ENCODE peak calls at places on chromosomes 6 and 20, in seven cellular contexts. H is transverse colon, Z is breast epithelium, R is uterus, L is A549, B is ovary, M is IMR-90. E is an unnamed sample.

GRCh38 chr6:142485256-142485655 is 183.4 kb downstream of the ADGRG6 start:
- DNase-seq in H (no peak), Z (no peak), R (no peak), L (no peak), B (no peak), M (peak; percentile 76), E (no peak)

GRCh38 chr6:1917628-1918371 is 308.1 kb downstream of the FOXC1 start:
- DNase-seq in H (no peak), Z (peak; percentile 57), R (no peak), L (peak; percentile 38), B (no peak), M (peak; percentile 91), E (no peak)

GRCh38 chr20:5974531-5974930 is 24.1 kb downstream of the MCM8 start:
- DNase-seq in H (no peak), Z (no peak), R (no peak), L (no peak), B (no peak), M (no peak), E (no peak)

GRCh38 chr20:23161244-23161875 is 75.2 kb upstream of the CD93 start:
- DNase-seq in H (no peak), Z (no peak), R (no peak), L (no peak), B (no peak), M (peak; percentile 52), E (no peak)

GRCh38 chr6:158758464-158758863 is 60.7 kb downstream of the EZR start:
- DNase-seq in H (no peak), Z (no peak), R (no peak), L (no peak), B (no peak), M (peak; percentile 45), E (no peak)

GRCh38 chr6:112153926-112154621 is 66.7 kb downstream of the FAM229B start:
- DNase-seq in H (no peak), Z (no peak), R (no peak), L (peak; percentile 18), B (no peak), M (peak; percentile 85), E (no peak)

GRCh38 chr6:133610271-133610840 is 278.6 kb upstream of the TCF21 start:
- DNase-seq in H (no peak), Z (no peak), R (no peak), L (peak; percentile 76), B (no peak), M (peak; percentile 75), E (no peak)

GRCh38 chr6:98894810-98895209 is 52.9 kb downstream of the FBXL4 start:
- DNase-seq in H (no peak), Z (no peak), R (no peak), L (no peak), B (no peak), M (peak; percentile 4), E (no peak)

GRCh38 chr6:75199856-75200255 is 6.0 kb downstream of the COL12A1 start:
- DNase-seq in H (no peak), Z (no peak), R (no peak), L (no peak), B (no peak), M (peak; percentile 51), E (no peak)

GRCh38 chr6:80003841-80004198 is 629 bp upstream of the TTK start:
- DNase-seq in H (peak; percentile 24), Z (peak; percentile 21), R (peak; percentile 25), L (no peak), B (no peak), M (no peak), E (no peak)

GRCh38 chr20:63178889-63179751 is 36.8 kb downstream of the YTHDF1 start:
- DNase-seq in H (peak; percentile 33), Z (no peak), R (no peak), L (peak; percentile 49), B (no peak), M (peak; percentile 4), E (no peak)

GRCh38 chr6:78462728-78463127 is 404.6 kb upstream of the IRAK1BP1 start:
- DNase-seq in H (no peak), Z (no peak), R (no peak), L (peak; percentile 21), B (no peak), M (no peak), E (no peak)

GRCh38 chr6:431986-432385 is 40.4 kb downstream of the IRF4 start:
- DNase-seq in H (no peak), Z (no peak), R (no peak), L (no peak), B (no peak), M (no peak), E (no peak)

GRCh38 chr6:113406051-113406695 is 451.0 kb upstream of the MARCKS start:
- DNase-seq in H (no peak), Z (no peak), R (no peak), L (no peak), B (no peak), M (no peak), E (no peak)

DNA sequence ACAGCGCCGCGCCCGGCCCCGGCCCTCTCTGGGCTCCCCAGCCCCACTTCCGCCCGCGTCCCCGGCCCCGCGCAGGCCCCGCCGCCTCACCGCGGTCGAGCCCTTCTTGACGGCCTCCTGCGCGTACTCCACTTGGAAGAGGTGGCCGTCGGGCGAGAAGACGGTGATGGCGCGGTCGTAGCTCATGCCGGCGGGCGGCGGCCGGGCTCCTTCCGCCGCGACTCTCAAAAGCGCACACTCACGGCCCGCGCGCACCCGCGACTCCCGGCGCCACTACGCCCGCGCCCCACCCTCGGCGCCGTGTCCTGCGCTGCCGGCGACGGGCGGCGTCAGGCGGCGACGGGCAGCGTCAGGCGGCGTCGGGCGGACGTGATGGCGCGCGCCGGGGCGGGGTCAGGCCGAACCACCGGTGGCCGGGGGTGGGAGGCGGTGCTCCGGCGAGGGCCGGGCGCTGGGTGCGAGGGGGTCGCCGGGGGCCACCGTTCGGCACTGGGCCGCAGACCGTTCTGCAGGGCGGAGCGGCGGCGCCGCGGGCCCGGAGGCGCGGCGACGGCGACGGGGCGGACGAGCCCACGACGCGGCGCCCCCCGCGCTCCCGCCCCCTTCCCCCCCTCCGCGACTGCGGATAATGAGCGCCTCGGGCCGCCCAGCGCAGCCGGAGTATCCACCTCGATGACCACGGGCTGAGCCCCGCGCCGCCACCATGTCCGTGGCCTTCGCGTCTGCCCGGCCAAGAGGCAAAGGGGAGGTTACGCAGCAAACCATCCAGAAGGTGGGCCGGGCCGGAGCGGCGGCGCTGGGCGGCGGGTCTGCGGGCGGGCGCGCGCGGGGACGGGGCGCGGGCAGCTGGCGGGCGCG is at the start of the genes PSMA7 and SS18L1:
- DNase-seq in H (peak; percentile 89), Z (peak; percentile 79), R (peak; percentile 78), L (peak; percentile 90), B (peak; percentile 90), M (peak; percentile 80), E (no peak)
- TF ChIP-seq POLR2A in H (peak; percentile 81), Z (peak; percentile 31), R (peak; percentile 86), L (peak; percentile 85), B (peak; percentile 88), M (peak; percentile 87), E (no peak)

GRCh38 chr6:11317885-11318771 is 85.7 kb upstream of the NEDD9 start:
- DNase-seq in H (peak; percentile 78), Z (peak; percentile 89), R (peak; percentile 87), L (peak; percentile 96), B (peak; percentile 44), M (peak; percentile 98), E (no peak)
- H3K27ac ChIP-seq in H (peak overlapping the region; percentile 72), Z (peak overlapping the region; percentile 77), R (peak overlapping the region; percentile 92), L (peak overlapping the region; percentile 96), B (no peak overlapping the region), M (peak overlapping the region; percentile 25), E (peak overlapping the region; percentile 68)

DNA sequence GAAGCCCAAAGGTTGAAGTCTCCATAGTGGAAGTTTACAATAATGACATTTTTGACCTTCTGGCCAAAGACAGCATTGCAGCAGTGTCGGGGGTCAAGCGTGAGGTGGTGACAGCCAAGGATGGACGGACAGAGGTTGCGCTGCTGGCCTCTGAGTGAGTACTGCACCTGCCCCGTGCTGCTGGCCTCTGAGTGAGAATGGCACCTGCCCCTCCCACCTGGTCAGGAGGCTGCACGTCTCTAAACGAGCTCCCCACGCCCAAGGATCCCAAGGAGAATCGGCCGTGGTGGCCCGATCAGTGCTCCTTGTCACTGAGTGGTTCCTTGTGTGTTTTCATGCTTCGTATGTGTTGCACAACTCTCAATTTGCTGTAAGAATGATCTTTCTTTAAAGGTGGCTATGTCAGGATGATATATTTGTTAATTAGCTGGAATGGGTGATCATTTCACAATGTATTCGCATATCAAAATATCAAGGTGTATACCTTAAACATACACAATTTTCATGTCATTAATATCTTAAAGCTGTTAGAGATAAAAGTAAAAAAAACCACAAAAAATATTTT is 40.4 kb downstream of the FRMD1 start:
- DNase-seq in H (no peak), Z (no peak), R (no peak), L (no peak), B (peak; percentile 28), M (no peak), E (no peak)
- H3K4me3 ChIP-seq in H (no peak overlapping the region), Z (no peak overlapping the region), R (no peak overlapping the region), L (no peak overlapping the region), B (no peak overlapping the region), M (no peak overlapping the region), E (no peak overlapping the region)

DNA sequence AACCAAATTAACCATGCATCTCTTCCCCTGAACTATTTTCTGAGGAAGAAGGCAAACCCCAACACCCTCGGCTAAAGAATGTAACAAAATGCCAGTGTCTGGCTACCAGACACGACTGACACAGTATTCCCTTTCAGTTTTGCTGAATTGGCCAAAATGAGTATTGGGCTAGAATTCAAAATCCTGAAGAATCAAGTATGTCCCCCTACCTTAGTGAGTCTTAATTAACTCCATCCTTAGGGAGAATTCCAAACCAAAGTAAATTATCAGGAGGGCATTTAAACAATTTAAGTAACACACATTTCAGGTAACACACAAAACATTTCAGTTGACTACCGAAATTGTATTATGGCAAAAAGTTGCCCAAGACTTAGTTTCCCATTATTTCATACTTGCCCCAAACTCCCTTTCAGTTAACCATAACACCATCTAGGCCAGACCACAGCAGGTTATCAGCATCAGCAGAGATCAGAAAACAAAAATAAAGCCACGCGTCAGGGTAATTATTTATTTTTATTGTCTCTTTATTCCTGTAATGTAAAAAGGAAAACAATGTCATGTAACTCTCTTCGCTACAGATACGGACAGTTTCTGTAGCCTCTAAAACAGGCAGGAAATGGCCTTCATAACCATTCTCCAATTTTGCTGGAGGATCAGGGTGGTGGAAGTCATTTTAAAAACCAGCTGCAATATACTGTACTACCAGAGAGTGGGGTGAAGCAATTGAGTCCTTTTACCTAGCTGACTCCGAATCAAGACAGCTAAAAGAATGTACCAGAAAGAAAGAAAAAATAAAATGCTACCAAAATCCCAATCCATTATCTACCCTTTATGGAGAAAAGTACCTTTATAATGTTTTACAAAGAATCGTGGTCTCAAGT is 1.9 kb downstream of the SNX5 start:
- DNase-seq in H (no peak), Z (no peak), R (no peak), L (peak; percentile 47), B (no peak), M (peak; percentile 42), E (no peak)
- TF ChIP-seq POLR2A in H (no peak), Z (no peak), R (no peak), L (no peak), B (no peak), M (no peak), E (no peak)

DNA sequence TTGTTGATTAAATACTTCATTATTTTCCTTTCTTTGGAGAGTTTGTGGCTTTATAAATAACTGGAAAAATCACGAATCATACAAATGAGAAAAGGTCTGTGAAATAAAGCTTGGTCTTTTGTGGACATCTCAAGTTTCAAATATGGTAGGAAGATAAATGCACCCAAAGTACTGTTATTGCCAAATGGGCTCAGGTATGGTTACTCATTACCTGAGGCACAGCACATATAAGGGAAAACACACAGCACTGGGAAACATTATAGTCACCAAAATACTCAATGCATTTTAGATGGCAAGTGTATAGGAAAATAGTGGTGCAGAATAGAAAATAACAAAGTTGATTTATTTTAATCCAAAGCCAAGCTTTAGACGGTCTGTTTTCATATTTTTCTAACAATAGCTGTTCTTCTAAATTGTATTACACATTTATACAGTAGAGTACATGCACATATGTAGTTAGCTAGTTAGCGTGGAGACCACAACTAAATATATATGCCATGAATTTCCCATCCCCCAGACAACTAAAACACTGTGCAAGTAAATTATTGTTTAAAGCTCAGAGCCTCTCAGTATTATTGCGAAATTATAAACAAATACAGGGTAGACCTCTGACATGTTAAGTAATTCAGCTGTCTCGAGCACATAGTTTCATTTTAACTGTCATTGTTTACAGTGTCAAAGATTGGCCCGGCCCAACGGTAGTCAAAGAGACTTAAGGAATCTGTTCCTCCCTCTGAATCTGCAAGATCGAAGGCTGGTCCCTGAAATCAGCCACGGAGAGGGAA is 335.9 kb downstream of the SYNE1 start:
- DNase-seq in H (no peak), Z (no peak), R (no peak), L (no peak), B (no peak), M (peak; percentile 64), E (no peak)
- H3K27ac ChIP-seq in H (peak overlapping the region; percentile 86), Z (peak overlapping the region; percentile 82), R (peak overlapping the region; percentile 87), L (peak overlapping the region; percentile 83), B (peak overlapping the region; percentile 79), M (peak overlapping the region; percentile 86), E (peak overlapping the region; percentile 80)